ENCODE peak calls at places on chromosomes 3 and 15, in nine cellular contexts. Q is psoas muscle, K is A549, D is gastrocnemius medialis, G is epithelial cell of esophagus, V is upper lobe of right lung, L is suprapubic skin, W is RWPE2, J is HepG2. Y is an unnamed sample.

GRCh38 chr3:4824948-4825325 is 154.3 kb upstream of the BHLHE40 start:
- DNase-seq in V (no peak), L (no peak), Q (no peak), J (peak), D (no peak), K (peak), W (no peak), G (peak), Y (peak)

GRCh38 chr3:45180051-45180450 is 33.9 kb upstream of the CDCP1 start:
- DNase-seq in L (no peak), D (peak), J (no peak), K (no peak), W (no peak), Q (no peak), V (no peak), G (peak), Y (peak)

GRCh38 chr15:34610388-34610787 is 26.9 kb upstream of the GOLGA8B start:
- DNase-seq in W (no peak), G (peak), Q (no peak), J (no peak), L (no peak), V (no peak), K (peak), D (no peak), Y (no peak)

GRCh38 chr15:75214293-75215096 is 12.8 kb downstream of the C15orf39 start:
- DNase-seq in W (no peak), D (no peak), V (no peak), Q (no peak), K (no peak), G (no peak), J (no peak), L (no peak), Y (no peak)

GRCh38 chr3:183698760-183699159 is 1.2 kb downstream of the YEATS2 start:
- DNase-seq in V (no peak), K (no peak), D (no peak), G (peak), Q (no peak), W (no peak), L (no peak), J (no peak), Y (peak)

GRCh38 chr15:40762919-40763800 is 708 bp upstream of the GCHFR start:
- DNase-seq in K (peak), L (peak), G (peak), V (peak), J (peak), W (peak), D (no peak), Q (peak), Y (peak)

GRCh38 chr15:95590533-95591044 is 739.9 kb upstream of the NR2F2 start:
- DNase-seq in G (peak), V (no peak), Q (no peak), J (no peak), K (no peak), L (no peak), D (no peak), W (no peak), Y (peak)

GRCh38 chr15:20340931-20341661 is 200.5 kb downstream of the GOLGA6L6 start:
- DNase-seq in G (peak), V (peak), L (peak), J (no peak), W (peak), K (peak), D (no peak), Q (peak), Y (peak)

GRCh38 chr3:175199961-175200360 is 340.8 kb downstream of the NAALADL2 start:
- DNase-seq in J (no peak), V (no peak), G (no peak), Q (no peak), K (no peak), D (no peak), L (no peak), W (no peak), Y (no peak)

GRCh38 chr3:12541625-12542024 is 3.7 kb downstream of the MKRN2OS start:
- DNase-seq in K (no peak), Q (no peak), V (no peak), G (peak), J (no peak), D (no peak), L (no peak), W (no peak), Y (no peak)

GRCh38 chr3:131477813-131478212 is 25.0 kb downstream of the MRPL3 start:
- DNase-seq in J (no peak), Q (no peak), L (no peak), D (no peak), K (no peak), W (no peak), G (no peak), V (no peak), Y (no peak)

GRCh38 chr15:78979456-78980320 is 34.8 kb upstream of the CTSH start:
- DNase-seq in J (peak), Q (no peak), G (peak), W (no peak), L (no peak), D (no peak), K (peak), V (no peak), Y (peak)

GRCh38 chr3:14506626-14507344 is 33.4 kb downstream of the GRIP2 start:
- DNase-seq in W (peak), G (no peak), L (no peak), V (peak), Q (peak), D (no peak), J (no peak), K (no peak), Y (no peak)

GRCh38 chr3:126508539-126508938 is 9.0 kb downstream of the UROC1 start:
- DNase-seq in L (no peak), J (no peak), Q (no peak), D (no peak), W (no peak), K (peak), G (peak), V (no peak), Y (no peak)

GRCh38 chr3:155619118-155619915 is 125.6 kb downstream of the PLCH1 start:
- DNase-seq in K (no peak), V (no peak), G (no peak), D (no peak), J (no peak), L (no peak), W (no peak), Q (no peak), Y (no peak)

GRCh38 chr3:41247590-41247989 is 48.3 kb downstream of the CTNNB1 start:
- DNase-seq in Q (no peak), J (peak), W (no peak), G (no peak), D (no peak), K (no peak), V (no peak), L (no peak), Y (no peak)

GRCh38 chr3:100993309-100993708 is at the start of gene ABI3BP:
- DNase-seq in W (peak), Q (peak), D (peak), K (peak), J (no peak), G (peak), L (peak), V (peak), Y (peak)

GRCh38 chr3:60645801-60646200 is 605.5 kb downstream of the FHIT start:
- DNase-seq in K (no peak), D (no peak), J (no peak), Q (no peak), G (no peak), L (no peak), W (no peak), V (no peak), Y (no peak)

GRCh38 chr3:64539451-64540196 is 148.2 kb downstream of the ADAMTS9 start:
- DNase-seq in Q (no peak), K (no peak), L (no peak), W (no peak), J (no peak), D (peak), V (no peak), G (no peak), Y (peak)

GRCh38 chr3:151578495-151578894 is 117.6 kb upstream of the IGSF10 start:
- DNase-seq in D (no peak), Q (no peak), L (no peak), V (no peak), G (no peak), W (no peak), K (no peak), J (no peak), Y (no peak)
- TF ChIP-seq CTCF in D (no peak), Q (no peak), L (no peak), V (no peak), G (no peak), W (no peak), K (no peak), J (no peak), Y (no peak)

GRCh38 chr3:142934128-142934896 is 29.2 kb downstream of the PAQR9 start:
- DNase-seq in G (no peak), L (no peak), V (no peak), W (no peak), Q (no peak), J (no peak), D (no peak), K (no peak), Y (no peak)

GRCh38 chr3:142929890-142930289 is 33.6 kb downstream of the PAQR9 start:
- DNase-seq in V (no peak), K (no peak), W (no peak), D (no peak), J (no peak), G (no peak), L (no peak), Q (no peak), Y (no peak)

GRCh38 chr3:142930510-142930909 is 33.0 kb downstream of the PAQR9 start:
- DNase-seq in W (no peak), V (no peak), D (no peak), K (peak), J (no peak), L (no peak), Q (no peak), G (no peak), Y (peak)

GRCh38 chr3:142929109-142929508 is 34.4 kb downstream of the PAQR9 start:
- DNase-seq in J (peak), V (no peak), Q (peak), G (peak), W (no peak), D (peak), L (no peak), K (peak), Y (peak)

GRCh38 chr3:142931222-142931621 is 32.3 kb downstream of the PAQR9 start:
- DNase-seq in W (no peak), D (no peak), L (no peak), Q (no peak), K (peak), G (peak), V (no peak), J (peak), Y (no peak)
- TF ChIP-seq CTCF in W (peak), D (no peak), L (no peak), Q (no peak), K (no peak), G (peak), V (no peak), J (peak), Y (peak)

DNA sequence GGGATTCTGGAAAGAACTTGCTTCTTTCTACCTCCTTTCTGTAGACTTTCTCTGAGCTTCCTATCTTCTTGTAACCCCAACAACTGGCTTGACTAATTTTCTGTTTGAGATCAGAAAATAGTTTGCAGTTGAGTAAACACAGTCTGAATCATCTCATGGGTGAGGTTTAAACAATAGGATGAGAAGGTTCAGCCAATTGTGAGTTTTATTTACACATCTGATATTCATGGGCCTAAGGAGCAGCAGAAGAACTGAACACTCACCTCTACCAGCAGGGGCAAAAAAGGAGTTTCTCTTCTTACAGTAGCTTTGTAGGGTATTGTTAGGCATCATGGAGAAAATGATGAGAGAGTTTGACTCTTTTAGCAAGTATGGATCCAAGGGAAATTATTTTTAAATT is 54.2 kb downstream of the DTWD1 start:
- DNase-seq in V (no peak), D (no peak), L (no peak), Q (no peak), W (no peak), J (peak), K (peak), G (peak), Y (peak)
- TF ChIP-seq CTCF in V (no peak), D (no peak), L (no peak), Q (no peak), W (peak), J (no peak), K (no peak), G (peak), Y (peak)

GRCh38 chr3:179868715-179869114 is 168.0 kb downstream of the PEX5L start:
- DNase-seq in J (no peak), Q (no peak), V (no peak), W (no peak), D (no peak), L (no peak), G (no peak), K (no peak), Y (no peak)

GRCh38 chr3:179867961-179868360 is 168.8 kb downstream of the PEX5L start:
- DNase-seq in W (no peak), G (no peak), K (no peak), L (no peak), Q (no peak), J (no peak), D (no peak), V (no peak), Y (no peak)

GRCh38 chr3:179871782-179872181 is 165.0 kb downstream of the PEX5L start:
- DNase-seq in Q (no peak), J (no peak), L (no peak), V (no peak), K (no peak), G (peak), D (no peak), W (no peak), Y (no peak)

GRCh38 chr3:179876440-179876839 is 160.3 kb downstream of the PEX5L start:
- DNase-seq in W (no peak), Q (no peak), K (no peak), D (no peak), G (no peak), V (no peak), J (no peak), L (no peak), Y (no peak)

DNA sequence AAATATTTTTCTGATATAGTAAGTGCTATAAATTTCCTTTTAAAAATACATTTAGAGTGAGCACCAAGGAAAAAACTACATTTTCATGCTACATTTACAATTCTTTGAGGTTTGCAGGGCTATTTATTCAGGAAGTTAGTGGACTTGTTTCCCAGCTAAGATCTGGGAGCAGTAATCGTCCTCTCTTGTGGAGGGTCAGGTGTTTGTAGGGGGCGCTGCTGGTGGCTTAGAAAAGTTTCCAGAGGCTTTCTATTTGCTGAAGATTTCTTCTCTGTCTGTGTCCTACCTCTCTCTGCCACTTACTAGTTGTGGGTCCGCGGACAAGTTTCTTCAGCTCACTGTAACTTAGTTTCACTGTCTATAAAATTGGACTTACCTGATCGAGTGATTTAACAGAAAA is 163.9 kb downstream of the PEX5L start:
- DNase-seq in Q (no peak), V (no peak), G (no peak), J (no peak), K (no peak), L (no peak), W (no peak), D (no peak), Y (no peak)
- TF ChIP-seq CTCF in Q (no peak), V (no peak), G (no peak), J (no peak), K (no peak), L (no peak), W (no peak), D (no peak), Y (no peak)

GRCh38 chr15:90895571-90896117 is 7.5 kb upstream of the MAN2A2 start:
- DNase-seq in L (no peak), W (no peak), D (no peak), G (no peak), V (no peak), K (peak), J (no peak), Q (no peak), Y (no peak)
- TF ChIP-seq CTCF in L (no peak), W (no peak), D (no peak), G (no peak), V (no peak), K (no peak), J (no peak), Q (no peak), Y (no peak)

GRCh38 chr3:23644741-23645140 is 161.0 kb upstream of the UBE2E1 start:
- DNase-seq in Q (no peak), V (no peak), L (no peak), K (no peak), J (no peak), G (peak), D (no peak), W (no peak), Y (no peak)
- TF ChIP-seq CTCF in Q (no peak), V (no peak), L (no peak), K (no peak), J (no peak), G (no peak), D (no peak), W (no peak), Y (no peak)

DNA sequence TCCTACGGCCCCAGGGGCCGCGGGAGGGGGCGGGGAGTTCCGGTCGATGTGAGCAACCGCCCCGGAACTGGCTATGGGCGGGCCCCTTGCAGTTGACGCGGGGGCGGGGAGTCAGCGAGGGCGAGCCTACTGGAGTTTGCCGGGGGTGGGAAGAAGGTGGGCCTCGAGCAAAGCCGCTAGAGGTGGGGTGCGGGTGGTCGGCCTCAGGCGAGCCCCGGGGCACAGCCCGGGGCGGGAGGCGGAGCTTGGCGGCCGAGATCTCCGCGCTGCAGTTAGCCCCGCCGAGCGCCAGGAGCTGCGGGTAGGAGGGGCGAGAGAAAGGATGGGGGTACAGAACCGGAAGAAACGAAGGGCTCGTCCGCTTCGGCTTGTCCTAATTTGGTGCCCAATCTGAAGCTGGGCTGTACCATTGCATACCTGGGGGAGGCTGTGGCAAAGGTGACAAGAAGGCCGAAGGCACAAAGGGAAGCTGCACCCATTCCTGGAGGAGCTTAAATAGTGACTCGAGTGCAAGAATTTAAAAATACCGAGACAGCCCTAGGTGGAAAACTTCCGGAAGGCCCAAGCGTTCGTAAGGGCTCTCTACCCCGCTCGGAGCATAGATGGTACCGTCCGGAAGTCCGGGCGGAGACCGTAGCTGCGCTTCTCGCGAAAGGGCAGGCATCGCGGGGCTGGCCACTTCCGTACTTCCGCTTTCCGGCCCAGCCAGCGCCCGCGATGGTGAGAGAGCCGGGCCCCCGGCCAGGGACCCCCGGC is at the start of the genes ARPC4 and TADA3:
- DNase-seq in L (peak), V (peak), D (peak), K (peak), G (peak), W (peak), J (peak), Q (peak), Y (peak)
- TF ChIP-seq CTCF in L (no peak), V (peak), D (no peak), K (no peak), G (no peak), W (no peak), J (no peak), Q (no peak), Y (peak)

GRCh38 chr15:58222698-58223097 is 84.5 kb downstream of the AQP9 start:
- DNase-seq in L (no peak), D (no peak), V (no peak), Q (no peak), J (no peak), K (no peak), W (no peak), G (no peak), Y (no peak)
- TF ChIP-seq CTCF in L (no peak), D (no peak), V (no peak), Q (no peak), J (no peak), K (no peak), W (peak), G (peak), Y (no peak)